ENCODE peak calls at places on chromosomes 6 and 20, in five cellular contexts. L, R, O, F and P are unnamed samples.

GRCh38 chr6:75211920-75212590 is 6.2 kb upstream of the COL12A1 start:
- DNase-seq in O (no peak), R (no peak), F (no peak), L (no peak), P (no peak)

GRCh38 chr6:170032197-170032596 is 258.7 kb downstream of the DLL1 start:
- DNase-seq in O (peak), L (no peak), R (no peak), F (no peak), P (no peak)

GRCh38 chr6:7899046-7899888 is 11.3 kb downstream of the TXNDC5 start:
- DNase-seq in O (no peak), R (peak), L (peak), F (no peak), P (no peak)

GRCh38 chr6:41505084-41506049 is 40.8 kb upstream of the FOXP4 start:
- DNase-seq in L (no peak), O (no peak), R (peak), F (peak), P (peak)

GRCh38 chr20:5400164-5400762 is 83.5 kb upstream of the PROKR2 start:
- DNase-seq in F (peak), O (no peak), L (no peak), R (peak), P (no peak)

GRCh38 chr20:59137532-59137931 is 26.1 kb upstream of the ZNF831 start:
- DNase-seq in F (no peak), L (no peak), R (no peak), O (no peak), P (no peak)

GRCh38 chr20:63815613-63815862 is 15.5 kb downstream of the ZBTB46 start:
- DNase-seq in F (no peak), R (no peak), L (no peak), O (no peak), P (no peak)

GRCh38 chr20:32036716-32037355 is 15.2 kb upstream of the HCK start:
- DNase-seq in F (no peak), R (no peak), L (no peak), O (no peak), P (no peak)

GRCh38 chr6:51028271-51028670 is 209.6 kb downstream of the TFAP2B start:
- DNase-seq in F (no peak), O (no peak), R (no peak), L (no peak), P (no peak)

GRCh38 chr20:49288784-49289696 is 11.2 kb upstream of the ZNFX1 start:
- DNase-seq in O (no peak), R (peak), F (no peak), L (no peak), P (no peak)

GRCh38 chr20:58435237-58435636 is 46.2 kb downstream of the VAPB start:
- DNase-seq in R (no peak), O (no peak), F (no peak), L (no peak), P (no peak)

GRCh38 chr6:161228911-161229591 is 44.8 kb downstream of the AGPAT4 start:
- DNase-seq in O (no peak), R (peak), L (no peak), F (no peak), P (peak)

GRCh38 chr6:96101564-96101963 is 85.8 kb downstream of the FUT9 start:
- DNase-seq in F (no peak), R (no peak), L (no peak), O (no peak), P (no peak)

GRCh38 chr6:149854532-149854931 is 9.6 kb downstream of the LRP11 start:
- DNase-seq in R (no peak), F (no peak), L (peak), O (no peak), P (no peak)

GRCh38 chr20:64049060-64049886 is at the start of gene SOX18:
- DNase-seq in F (peak), L (no peak), R (peak), O (no peak), P (no peak)

GRCh38 chr20:56779452-56780143 is 150.5 kb downstream of the TFAP2C start:
- DNase-seq in L (no peak), O (no peak), F (no peak), R (no peak), P (no peak)

GRCh38 chr6:8947900-8948299 is 512.6 kb upstream of the SLC35B3 start:
- DNase-seq in R (peak), O (no peak), L (no peak), F (no peak), P (no peak)